ENCODE peak calls at places on chromosomes 11 and 22, in five cellular contexts. E is body of pancreas, T is testis, O is stomach, U is K562. M is an unnamed sample.

GRCh38 chr11:79506124-79506523 is 65.3 kb upstream of the TENM4 start:
- DNase-seq in E (no peak), T (no peak), O (no peak), U (no peak), M (no peak)

GRCh38 chr11:5123802-5124521 is 14.2 kb downstream of the OR52A5 start:
- DNase-seq in E (peak; percentile 70), T (peak; percentile 83), O (peak; percentile 58), U (peak; percentile 91), M (no peak)

GRCh38 chr11:130201026-130201425 is 41.4 kb downstream of the ST14 start:
- DNase-seq in E (no peak), T (no peak), O (no peak), U (no peak), M (no peak)

GRCh38 chr11:6251120-6251733 is 8.4 kb upstream of the CCKBR start:
- DNase-seq in E (peak; percentile 91), T (peak; percentile 87), O (peak; percentile 90), U (peak; percentile 75), M (no peak)

GRCh38 chr22:44516841-44517240 is 18.8 kb upstream of the RTL6 start:
- DNase-seq in E (no peak), T (no peak), O (no peak), U (no peak), M (no peak)

GRCh38 chr11:32581556-32581955 is 2.1 kb upstream of the EIF3M start:
- DNase-seq in E (no peak), T (no peak), O (no peak), U (no peak), M (no peak)

GRCh38 chr22:42922374-42923177 is 65.5 kb upstream of the ARFGAP3 start:
- DNase-seq in E (no peak), T (no peak), O (no peak), U (no peak), M (no peak)

GRCh38 chr22:37563153-37564081 is 3.1 kb downstream of the CDC42EP1 start:
- DNase-seq in E (peak; percentile 92), T (peak; percentile 90), O (peak; percentile 82), U (peak; percentile 66), M (no peak)

GRCh38 chr11:74319139-74319538 is 7.7 kb upstream of the P4HA3 start:
- DNase-seq in E (no peak), T (no peak), O (no peak), U (no peak), M (no peak)

GRCh38 chr22:32628626-32629587 is 154.3 kb downstream of the FBXO7 start:
- DNase-seq in E (no peak), T (no peak), O (no peak), U (no peak), M (no peak)

GRCh38 chr11:98434296-98434695 is 586.5 kb upstream of the CNTN5 start:
- DNase-seq in E (no peak), T (no peak), O (no peak), U (no peak), M (no peak)

GRCh38 chr11:114243461-114244372 is 52.5 kb upstream of the NNMT start:
- DNase-seq in E (no peak), T (no peak), O (no peak), U (no peak), M (no peak)

DNA sequence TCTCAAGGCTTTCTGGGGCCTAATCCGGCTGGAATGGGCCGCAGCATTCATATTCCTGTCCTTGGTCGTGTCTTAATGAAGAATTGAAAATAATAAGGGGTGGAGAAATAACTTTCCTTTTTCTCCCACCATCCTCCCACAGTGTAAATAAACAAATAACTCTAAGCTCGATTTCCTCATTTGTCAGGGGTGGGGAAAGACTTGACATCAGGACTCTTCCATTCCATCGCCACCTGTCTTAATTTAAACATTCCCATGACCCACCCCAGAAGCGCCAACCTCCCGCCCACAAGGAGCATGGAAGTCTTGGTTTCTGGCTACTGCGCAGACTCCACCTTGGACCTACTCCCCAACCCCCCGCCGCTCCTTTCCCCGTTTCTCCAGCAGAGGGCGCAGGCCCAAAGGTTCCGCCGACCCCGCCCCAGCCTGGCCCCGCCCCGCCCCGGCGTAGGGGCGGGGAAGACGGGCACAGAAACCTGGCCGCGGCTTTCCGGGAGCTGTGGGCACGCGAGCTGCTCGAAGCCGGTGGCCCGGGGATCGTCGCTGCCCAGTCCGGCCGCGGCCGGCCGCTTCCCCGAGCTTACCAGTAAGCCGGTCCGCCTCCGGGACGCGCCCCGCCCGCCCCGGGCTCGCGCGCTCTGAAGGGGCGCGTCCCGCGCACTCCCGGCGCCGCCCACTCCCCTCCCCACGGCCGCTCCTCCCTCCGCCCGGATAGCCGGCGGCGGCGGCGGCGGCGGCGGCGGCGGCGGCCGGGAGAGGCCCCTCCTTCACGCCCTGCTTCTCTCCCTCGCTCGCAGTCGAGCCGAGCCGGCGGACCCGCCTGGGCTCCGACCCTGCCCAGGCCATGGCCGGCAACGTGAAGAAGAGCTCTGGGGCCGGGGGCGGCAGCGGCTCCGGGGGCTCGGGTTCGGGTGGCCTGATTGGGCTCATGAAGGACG is at the start of gene CBL:
- DNase-seq in E (peak; percentile 95), T (peak; percentile 97), O (peak; percentile 98), U (peak; percentile 94), M (peak; percentile 65)
- TF ChIP-seq POLR2A in E (peak; percentile 55), T (no peak), O (no peak), U (peak; percentile 68), M (peak; percentile 79)

GRCh38 chr22:39234157-39234793 is 10.5 kb downstream of the PDGFB start:
- DNase-seq in E (no peak), T (peak; percentile 48), O (no peak), U (no peak), M (no peak)
- TF ChIP-seq POLR2A in E (no peak), T (no peak), O (no peak), U (no peak), M (no peak)

DNA sequence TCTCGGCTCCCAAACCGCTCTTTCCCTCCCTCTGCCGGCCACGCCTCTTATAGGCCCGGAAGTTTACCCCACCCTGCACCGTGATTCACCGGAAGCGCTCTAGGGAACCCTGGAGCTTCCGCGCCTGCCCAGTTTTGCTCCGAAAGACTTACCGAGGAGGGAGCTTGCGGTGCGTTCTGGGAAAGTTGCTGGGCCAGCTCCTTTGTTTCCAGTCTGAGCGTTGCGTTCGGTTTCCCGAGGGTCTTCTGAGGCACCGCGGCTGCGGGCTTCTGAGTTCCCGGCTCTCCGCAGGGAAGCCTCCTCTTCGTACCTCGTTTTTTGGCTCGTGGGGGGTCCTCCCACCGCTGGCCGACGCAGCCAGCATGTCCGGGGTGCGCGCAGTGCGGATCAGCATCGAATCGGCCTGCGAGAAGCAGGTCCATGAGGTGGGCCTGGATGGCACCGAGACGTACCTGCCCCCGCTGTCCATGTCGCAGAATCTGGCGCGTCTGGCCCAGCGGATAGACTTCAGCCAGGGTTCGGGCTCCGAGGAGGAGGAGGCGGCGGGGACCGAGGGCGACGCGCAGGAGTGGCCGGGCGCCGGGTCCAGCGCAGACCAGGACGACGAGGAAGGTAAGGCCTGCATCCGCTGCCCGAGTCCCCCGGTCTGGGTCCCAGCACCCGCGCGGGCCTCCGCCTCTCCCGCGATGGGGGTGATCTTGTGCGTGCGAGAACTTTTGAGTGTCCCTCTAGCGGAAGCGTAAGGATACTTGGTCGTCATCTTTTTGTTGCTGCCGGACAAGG is at the start of gene MED17:
- DNase-seq in E (peak; percentile 94), T (peak; percentile 97), O (peak; percentile 92), U (peak; percentile 96), M (peak; percentile 52)
- TF ChIP-seq POLR2A in E (peak; percentile 90), T (peak; percentile 57), O (no peak), U (peak; percentile 96), M (no peak)

GRCh38 chr11:67270256-67271211 is 4.3 kb downstream of the GRK2 start:
- DNase-seq in E (peak; percentile 70), T (no peak), O (no peak), U (no peak), M (no peak)
- TF ChIP-seq POLR2A in E (peak; percentile 48), T (no peak), O (no peak), U (no peak), M (no peak)

DNA sequence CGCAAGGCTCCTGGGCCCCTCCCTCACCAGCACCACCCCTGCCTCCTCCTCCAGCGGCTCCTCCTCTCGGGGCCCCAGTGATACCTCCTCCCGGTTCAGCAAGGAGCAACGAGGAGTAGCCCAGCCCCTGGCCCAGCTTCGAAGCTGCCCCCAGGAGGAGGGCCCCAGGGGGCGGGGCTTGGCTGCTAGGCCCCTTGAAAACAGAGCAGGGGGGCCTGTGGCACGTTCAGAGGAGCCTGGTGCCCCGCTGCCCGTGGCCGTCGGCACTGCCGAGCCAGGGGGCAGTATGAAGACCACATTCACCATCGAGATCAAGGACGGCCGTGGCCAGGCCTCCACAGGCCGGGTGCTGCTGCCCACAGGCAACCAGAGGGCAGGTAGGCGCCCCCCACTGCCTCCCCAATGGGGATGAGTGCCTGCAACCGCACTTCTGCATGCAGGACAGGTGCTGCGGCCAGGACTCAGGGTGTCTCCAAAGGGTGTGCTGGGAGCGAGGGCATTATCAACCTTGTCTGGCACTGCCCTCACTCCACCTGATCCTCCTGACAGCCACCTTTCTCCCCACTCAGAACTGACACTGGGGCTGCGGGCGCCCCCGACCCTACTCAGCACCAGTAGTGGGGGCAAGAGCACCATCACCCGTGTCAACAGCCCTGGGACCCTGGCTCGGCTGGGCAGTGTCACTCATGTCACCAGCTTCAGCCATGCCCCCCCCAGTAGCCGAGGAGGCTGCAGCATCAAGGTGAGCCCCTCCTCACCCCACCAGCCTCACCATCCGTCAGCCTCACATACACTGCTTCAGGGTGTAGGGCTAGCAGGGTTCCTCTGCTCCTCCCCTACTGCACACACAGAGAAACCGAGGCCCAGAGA is 10.2 kb downstream of the SMTN start:
- DNase-seq in E (no peak), T (no peak), O (no peak), U (no peak), M (no peak)
- TF ChIP-seq POLR2A in E (no peak), T (no peak), O (no peak), U (no peak), M (peak; percentile 68)

DNA sequence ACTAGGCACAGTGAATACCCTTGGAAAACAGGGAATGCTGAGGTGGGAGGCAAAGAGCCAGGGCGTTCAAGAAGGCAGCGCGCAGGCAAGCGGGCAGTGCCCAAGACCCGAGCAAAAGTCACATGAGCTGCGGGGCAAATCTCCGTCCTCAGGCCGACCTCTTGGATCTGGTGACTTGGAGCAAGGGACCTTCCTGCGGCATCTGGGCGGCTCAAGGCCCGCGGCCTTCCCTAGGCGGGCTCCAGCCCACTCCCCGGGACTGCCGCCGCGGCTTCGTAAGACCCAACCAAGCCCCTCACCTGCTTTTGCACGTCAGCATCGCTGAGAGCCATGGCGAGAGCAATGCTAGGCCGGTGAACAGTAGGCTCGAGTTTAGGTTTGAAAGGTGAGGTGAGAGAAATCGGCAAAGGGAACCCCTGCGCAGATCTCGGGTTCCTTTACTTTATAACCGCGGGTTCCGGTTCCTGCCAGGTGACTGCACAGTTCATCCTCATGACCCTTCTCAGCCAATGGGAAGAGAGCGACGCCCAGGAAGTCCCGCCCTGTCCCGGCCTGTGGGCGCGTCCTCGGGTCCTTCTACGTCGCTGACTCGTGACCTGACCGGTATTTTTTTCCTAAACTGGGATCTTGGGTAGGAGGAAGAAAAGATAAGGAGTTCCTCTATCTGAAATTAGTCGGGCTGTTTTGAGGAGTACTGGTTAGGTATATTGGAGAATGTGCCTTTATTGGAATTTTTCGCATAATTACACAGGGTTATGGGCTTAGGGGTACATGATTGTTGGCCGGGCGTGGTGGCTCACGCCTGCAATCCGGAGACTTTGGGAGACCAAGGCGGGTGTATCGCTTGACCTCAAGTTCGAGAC is at the start of gene ATP6V1E1:
- DNase-seq in E (peak; percentile 97), T (peak; percentile 99), O (peak; percentile 97), U (peak; percentile 99), M (peak; percentile 81)
- TF ChIP-seq POLR2A in E (peak; percentile 85), T (peak; percentile 19), O (no peak), U (peak; percentile 91), M (peak; percentile 87)

GRCh38 chr11:124643605-124644425 is 21.2 kb downstream of the TBRG1 start:
- DNase-seq in E (no peak), T (no peak), O (no peak), U (peak; percentile 70), M (no peak)
- TF ChIP-seq POLR2A in E (no peak), T (no peak), O (no peak), U (no peak), M (no peak)